ENCODE peak calls at places on chromosomes 11 and 22, in four cellular contexts. I is anterior cingulate cortex; L is neuronal stem cell; N is activated naive CD4-positive, alpha-beta T cell. D is an unnamed sample.
A peak's percentile ranks its signal among the peaks of the same experiment; 100 is the strongest.

GRCh38 chr22:37105990-37106389 is 3.5 kb downstream of the TMPRSS6 start:
- DNase-seq in I (no peak), L (no peak), N (no peak), D (no peak)

GRCh38 chr11:128776088-128776433 is 82.2 kb downstream of the FLI1 start:
- DNase-seq in I (no peak), L (no peak), N (peak; percentile 28), D (peak; percentile 18)

GRCh38 chr11:34609850-34610249 is 11.0 kb upstream of the EHF start:
- DNase-seq in I (no peak), L (no peak), N (no peak), D (no peak)

GRCh38 chr11:14522801-14523200 is 2.6 kb upstream of the PSMA1 start:
- DNase-seq in I (no peak), L (no peak), N (no peak), D (no peak)

GRCh38 chr11:35583126-35583525 is 35.1 kb upstream of the FJX1 start:
- DNase-seq in I (no peak), L (no peak), N (no peak), D (no peak)

GRCh38 chr22:30206964-30207363 is 39.6 kb downstream of the LIF start:
- DNase-seq in I (peak; percentile 51), L (peak; percentile 51), N (no peak), D (no peak)

GRCh38 chr11:115164774-115165173 is 339.4 kb downstream of the CADM1 start:
- DNase-seq in I (no peak), L (no peak), N (no peak), D (no peak)

GRCh38 chr11:108871152-108871551 is 206.3 kb downstream of the DDX10 start:
- DNase-seq in I (no peak), L (no peak), N (no peak), D (no peak)

GRCh38 chr11:61392991-61393595 is 706 bp downstream of the TMEM216 start:
- DNase-seq in I (no peak), L (peak; percentile 11), N (no peak), D (peak; percentile 12)

GRCh38 chr22:43755452-43755851 is 56.7 kb downstream of the EFCAB6 start:
- DNase-seq in I (no peak), L (no peak), N (no peak), D (no peak)